ENCODE peak calls at places on chromosomes 1 and 21, in six cellular contexts. Y, S, I, O, B and N are unnamed samples.

GRCh38 chr1:81314497-81314896 is 486.2 kb upstream of the ADGRL2 start:
- DNase-seq in B (peak), O (no peak), S (peak), I (no peak), Y (no peak), N (no peak)

GRCh38 chr1:12627308-12627707 is 9.3 kb upstream of the DHRS3 start:
- DNase-seq in O (no peak), B (no peak), S (no peak), Y (no peak), I (no peak), N (no peak)

GRCh38 chr1:115112496-115113375 is 23.4 kb upstream of the TSPAN2 start:
- DNase-seq in I (peak), B (peak), S (peak), Y (no peak), O (peak), N (peak)

GRCh38 chr1:146012703-146013565 is 8.6 kb downstream of the HJV start:
- DNase-seq in O (peak), I (peak), S (peak), Y (no peak), B (peak), N (no peak)

GRCh38 chr21:45318556-45319341 is 31.1 kb upstream of the POFUT2 start:
- DNase-seq in B (peak), S (peak), I (no peak), Y (peak), O (no peak), N (peak)

GRCh38 chr1:202122639-202123335 is at the start of gene GPR37L1:
- DNase-seq in I (peak), O (peak), S (peak), Y (no peak), B (peak), N (peak)

GRCh38 chr1:89518116-89518780 is 6.4 kb upstream of the LRRC8B start:
- DNase-seq in O (no peak), I (no peak), B (peak), Y (no peak), S (peak), N (no peak)

GRCh38 chr1:93552751-93553455 is 105.0 kb downstream of the FNBP1L start:
- DNase-seq in S (peak), O (peak), B (peak), I (peak), Y (no peak), N (peak)

GRCh38 chr1:23804183-23804582 is 3.6 kb upstream of the GALE start:
- DNase-seq in I (no peak), S (no peak), B (no peak), Y (no peak), O (no peak), N (peak)

GRCh38 chr1:106768077-106768476 is 288.4 kb upstream of the PRMT6 start:
- DNase-seq in Y (no peak), S (peak), B (no peak), O (no peak), I (peak), N (no peak)

GRCh38 chr1:116268211-116268610 is 104.8 kb upstream of the ATP1A1 start:
- DNase-seq in S (peak), B (peak), O (no peak), I (no peak), Y (no peak), N (no peak)

GRCh38 chr1:207454046-207454964 is at the start of gene CR2:
- DNase-seq in B (no peak), S (no peak), O (peak), I (no peak), Y (no peak), N (peak)

GRCh38 chr1:39098569-39099250 is 72.6 kb downstream of the NDUFS5 start:
- DNase-seq in I (peak), S (peak), B (peak), Y (peak), O (peak), N (peak)

GRCh38 chr1:198528376-198528775 is 12.1 kb downstream of the ATP6V1G3 start:
- DNase-seq in S (peak), B (peak), I (peak), Y (no peak), O (no peak), N (no peak)

GRCh38 chr1:13703558-13704485 is 3.8 kb downstream of the PRDM2 start:
- DNase-seq in Y (no peak), I (no peak), B (no peak), O (no peak), S (no peak), N (no peak)
- TF ChIP-seq CTCF in Y (no peak), I (no peak), B (peak), O (no peak), S (no peak), N (no peak)

GRCh38 chr1:73627723-73628122 is 570.3 kb downstream of the LRRIQ3 start:
- DNase-seq in S (no peak), I (no peak), O (peak), Y (no peak), B (no peak), N (no peak)
- TF ChIP-seq CTCF in S (no peak), I (no peak), O (peak), Y (no peak), B (no peak), N (no peak)

GRCh38 chr1:155912056-155912536 is 947 bp upstream of the RIT1 start:
- DNase-seq in I (no peak), S (no peak), Y (no peak), O (no peak), B (no peak), N (no peak)

GRCh38 chr1:155910621-155911121 is 478 bp downstream of the RIT1 start:
- DNase-seq in S (peak), B (peak), O (peak), I (peak), Y (no peak), N (no peak)

GRCh38 chr1:155909894-155910293 is 1.3 kb downstream of the RIT1 start:
- DNase-seq in Y (no peak), I (peak), S (peak), B (peak), O (no peak), N (no peak)

GRCh38 chr1:155913969-155914757 is 3.0 kb upstream of the RIT1 start:
- DNase-seq in I (no peak), S (no peak), Y (no peak), O (no peak), B (no peak), N (no peak)

GRCh38 chr1:155911156-155912055 is at the start of gene RIT1:
- DNase-seq in Y (peak), O (peak), S (peak), B (peak), I (peak), N (peak)
- TF ChIP-seq CTCF in Y (no peak), O (peak), S (no peak), B (no peak), I (peak), N (no peak)

GRCh38 chr1:160460214-160460642 is 59.9 kb downstream of the VANGL2 start:
- DNase-seq in O (no peak), Y (no peak), S (no peak), I (no peak), B (no peak), N (no peak)
- TF ChIP-seq CTCF in O (no peak), Y (no peak), S (no peak), I (no peak), B (no peak), N (no peak)

DNA sequence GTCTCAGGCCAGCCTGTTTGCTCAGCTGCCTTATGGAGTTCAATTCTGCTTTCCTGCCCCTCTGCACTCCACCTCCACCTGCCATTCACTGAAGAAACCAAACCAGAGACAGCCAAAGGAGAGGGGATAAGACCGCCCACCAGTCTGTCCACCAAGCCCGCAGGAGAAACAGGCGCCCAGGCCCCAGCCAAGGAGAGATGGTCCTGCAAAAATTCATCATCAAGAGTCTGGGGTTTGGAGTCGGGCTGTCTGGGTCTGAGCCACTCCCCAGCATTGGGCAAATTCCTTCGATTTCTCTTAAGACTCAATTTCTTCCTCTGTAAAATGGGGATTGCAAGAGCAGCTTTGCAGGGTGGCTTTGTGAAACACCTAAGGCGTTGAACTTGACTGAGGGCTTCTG is 121.4 kb upstream of the RUNX3 start:
- DNase-seq in O (no peak), B (no peak), I (no peak), S (no peak), Y (no peak), N (no peak)
- TF ChIP-seq CTCF in O (no peak), B (no peak), I (no peak), S (no peak), Y (no peak), N (no peak)

DNA sequence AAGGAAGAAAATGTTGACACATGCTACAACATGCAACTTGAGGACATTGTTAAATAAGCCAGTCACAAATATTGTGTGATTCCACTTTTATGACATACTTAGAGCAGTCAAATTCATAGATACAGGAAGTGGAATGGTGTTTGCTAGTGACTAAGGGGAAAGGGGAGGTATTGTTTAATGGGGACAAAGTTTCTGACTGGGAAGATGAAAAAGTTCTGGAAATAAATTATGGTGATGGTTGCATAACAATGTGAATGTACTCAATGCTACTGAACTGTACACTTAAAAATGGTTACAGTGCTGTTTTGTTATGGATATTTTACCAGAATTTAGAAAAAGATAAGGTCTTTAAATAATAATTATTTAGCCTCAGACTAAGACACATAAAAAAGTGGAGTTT is 77.7 kb downstream of the RHOU start:
- DNase-seq in O (no peak), I (no peak), S (no peak), B (no peak), Y (no peak), N (no peak)
- TF ChIP-seq CTCF in O (no peak), I (no peak), S (no peak), B (no peak), Y (no peak), N (no peak)

GRCh38 chr1:9314101-9314500 is 21.4 kb downstream of the SPSB1 start:
- DNase-seq in S (no peak), Y (no peak), O (no peak), I (no peak), B (no peak), N (no peak)
- TF ChIP-seq CTCF in S (no peak), Y (no peak), O (no peak), I (no peak), B (no peak), N (no peak)